ENCODE peak calls at places on chromosomes 2 and 18, in seven cellular contexts. L is adrenal gland, M is right lobe of liver, X is ovary, K is left ventricle myocardium inferior, Y is PC-3, E is IMR-90. H is an unnamed sample. For H3K27me3, the result is how much of the 10 kb centered on the place peaks cover.

GRCh38 chr18:76866631-76867030 is 44.3 kb downstream of the ZNF236 start:
- DNase-seq in E (no peak), Y (no peak), L (no peak), X (no peak), K (no peak), M (no peak), H (no peak)

GRCh38 chr2:3205845-3206244 is 171.8 kb downstream of the EIPR1 start:
- DNase-seq in L (no peak), X (no peak), E (no peak), M (no peak), K (no peak), Y (no peak), H (no peak)

GRCh38 chr2:179591690-179592089 is 269.7 kb downstream of the ZNF385B start:
- DNase-seq in X (no peak), L (no peak), K (no peak), Y (no peak), M (no peak), E (no peak), H (no peak)

GRCh38 chr2:240425697-240426096 is 9.8 kb upstream of the GPC1 start:
- DNase-seq in M (no peak), L (no peak), E (no peak), Y (no peak), K (no peak), X (no peak), H (no peak)

GRCh38 chr18:76363451-76364120 is 131.5 kb downstream of the ZNF516 start:
- DNase-seq in X (peak), K (no peak), L (no peak), E (peak), Y (no peak), M (no peak), H (no peak)

GRCh38 chr2:151189125-151189524 is 72.5 kb downstream of the RBM43 start:
- DNase-seq in L (no peak), X (no peak), K (no peak), E (no peak), Y (no peak), M (no peak), H (no peak)

GRCh38 chr2:23023722-23024121 is 361.3 kb upstream of the KLHL29 start:
- DNase-seq in M (no peak), K (no peak), X (no peak), E (no peak), Y (no peak), L (no peak), H (no peak)

GRCh38 chr2:208363485-208363884 is 43.1 kb upstream of the PTH2R start:
- DNase-seq in X (no peak), L (no peak), Y (peak), K (no peak), M (no peak), E (peak), H (no peak)

DNA sequence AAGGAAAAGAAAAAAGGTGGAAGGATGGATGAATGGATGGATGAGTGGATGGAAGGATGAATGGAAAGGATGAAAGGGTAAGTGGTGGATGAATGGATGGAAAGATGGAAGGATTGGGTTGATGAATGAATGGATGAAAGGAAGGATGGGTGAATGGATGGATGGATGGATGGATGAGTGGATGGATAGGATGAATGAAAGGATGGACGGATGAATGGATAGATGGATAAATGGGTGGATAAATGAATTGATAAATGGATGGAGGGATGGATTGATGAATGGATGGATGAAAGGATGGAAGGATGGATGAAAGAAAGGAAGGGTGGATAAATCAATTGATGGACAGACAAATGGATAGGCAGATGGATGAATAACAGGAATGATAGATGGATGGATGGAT is 48.2 kb upstream of the OTOF start:
- DNase-seq in K (no peak), L (no peak), Y (no peak), X (no peak), E (no peak), M (no peak), H (no peak)
- H3K27me3 ChIP-seq in K (half or more), L (under half), Y (under half), X (under half), E (half or more), M (under half), H (under half)

DNA sequence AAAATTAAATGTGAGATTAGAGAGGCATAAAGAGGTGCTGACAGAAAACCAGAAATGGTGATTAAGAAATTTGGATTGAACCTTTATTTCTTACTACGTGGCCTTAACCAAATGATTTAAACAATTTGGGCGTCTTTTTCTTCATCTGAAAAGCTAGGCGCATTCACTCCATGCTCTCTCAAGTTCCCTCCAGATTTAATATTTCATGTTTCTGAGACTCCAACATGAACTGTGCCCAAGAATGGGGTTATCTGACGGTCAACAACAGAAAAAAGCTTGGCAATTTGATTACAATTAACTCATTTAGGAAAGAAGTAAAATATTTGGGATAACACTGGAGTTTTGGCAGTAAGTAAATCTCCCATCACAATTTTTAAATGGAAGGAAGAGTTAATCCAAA is 345.3 kb downstream of the ARHGAP15 start:
- DNase-seq in Y (no peak), K (no peak), M (no peak), E (no peak), X (no peak), L (no peak), H (no peak)
- H3K27ac ChIP-seq in Y (no peak), K (peak), M (no peak), E (no peak), X (no peak), L (peak), H (no peak)

DNA sequence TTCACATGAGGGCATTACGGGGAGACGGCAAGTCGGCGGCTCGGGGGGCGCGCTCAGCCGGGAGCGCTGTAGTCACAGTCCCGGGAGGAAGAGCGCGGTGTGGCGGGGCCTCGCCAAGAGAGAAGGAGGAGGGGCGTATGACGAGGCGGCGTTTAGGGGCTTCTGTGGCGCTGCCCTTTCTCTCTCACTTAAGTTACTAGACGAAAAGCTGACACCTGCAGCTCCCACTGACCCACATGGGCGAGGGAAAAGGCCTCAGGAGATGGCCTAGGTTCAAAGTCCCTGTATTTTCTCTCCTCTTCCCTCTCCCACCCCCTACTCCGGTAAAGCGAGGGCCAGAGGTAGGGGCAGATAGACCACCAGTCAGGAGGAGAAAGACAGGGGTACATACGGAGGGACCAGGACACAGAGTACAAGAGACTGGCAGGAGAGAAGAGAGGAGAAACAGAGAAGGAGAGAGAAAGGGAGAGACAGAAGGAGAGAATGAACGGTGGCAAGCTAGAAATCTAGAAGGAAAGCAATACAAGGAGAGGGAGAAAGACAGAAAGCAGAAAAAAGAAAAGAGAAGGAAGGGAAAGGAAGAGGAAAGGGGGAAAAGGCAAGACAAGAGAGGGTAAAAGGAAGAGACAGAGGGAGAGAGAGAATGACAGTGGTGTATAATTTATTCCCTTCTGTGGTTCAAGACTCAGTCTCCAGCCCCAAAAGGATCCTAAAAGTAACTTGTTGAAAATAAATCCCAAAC is 3.8 kb downstream of the SIX2 start:
- DNase-seq in M (no peak), Y (no peak), X (no peak), L (no peak), K (no peak), E (no peak), H (no peak)
- H3K27me3 ChIP-seq in M (under half), Y (under half), X (under half), L (half or more), K (half or more), E (half or more), H (half or more)

GRCh38 chr18:61893304-61893970 is 630 bp upstream of the RNF152 start:
- DNase-seq in L (peak), M (peak), X (peak), K (peak), E (peak), Y (no peak), H (peak)
- H3K27ac ChIP-seq in L (peak), M (peak), X (peak), K (peak), E (peak), Y (no peak), H (peak)

DNA sequence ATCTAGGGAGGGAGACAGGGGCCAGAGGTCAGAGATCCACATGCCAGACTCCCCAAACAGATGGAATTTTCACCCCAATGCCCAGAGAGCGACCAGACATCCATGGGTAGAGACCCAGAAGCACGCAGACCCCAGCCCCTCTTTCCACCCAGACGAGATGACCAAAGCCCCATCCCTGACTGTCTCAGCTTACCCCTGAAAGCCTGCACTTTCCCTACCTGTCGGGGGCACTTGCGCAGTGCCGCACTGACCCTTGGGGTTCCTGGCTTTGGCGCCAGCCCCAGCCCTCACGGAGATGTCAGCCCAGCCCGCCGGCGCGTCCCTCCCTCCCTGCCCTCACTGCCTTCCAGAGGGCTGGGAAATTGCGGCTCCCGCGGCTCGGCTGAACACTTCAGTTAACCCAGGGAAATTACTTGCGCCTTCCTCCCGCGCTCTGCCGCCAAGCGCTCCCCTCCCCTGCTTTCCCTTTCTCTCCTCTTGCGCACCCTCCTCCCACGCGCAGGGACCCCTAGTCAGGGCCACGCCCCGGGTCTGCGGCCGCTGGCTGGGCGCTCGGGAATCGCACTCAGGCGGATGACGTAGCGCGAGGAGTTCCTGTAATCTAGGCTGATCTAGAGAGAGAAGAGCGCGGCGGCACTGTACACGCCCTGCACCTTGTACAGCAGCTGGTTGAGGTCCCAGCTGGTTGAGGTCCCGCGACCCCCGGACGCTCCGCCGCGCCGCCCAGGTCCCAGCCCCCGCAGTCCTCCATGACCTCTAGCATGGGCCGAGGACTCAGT is 12.0 kb downstream of the ALPG start:
- DNase-seq in K (no peak), Y (peak), L (no peak), E (no peak), X (no peak), M (no peak), H (no peak)
- H3K27me3 ChIP-seq in K (half or more), Y (under half), L (half or more), E (half or more), X (under half), M (under half), H (under half)